ENCODE peak calls at places on chromosomes 7 and 10, in seven cellular contexts. G is kidney, R is IMR-90, J is GM06990, A is HepG2, V is progenitor cell of endocrine pancreas, I is astrocyte of the spinal cord. Q is an unnamed sample.

GRCh38 chr7:3922175-3922635 is 621.2 kb downstream of the SDK1 start:
- DNase-seq in G (no peak), R (peak), A (peak), J (no peak), V (no peak), I (peak), Q (peak)

GRCh38 chr10:21174670-21175495 is 277.8 kb upstream of the NEBL start:
- DNase-seq in J (no peak), I (no peak), V (no peak), R (no peak), A (no peak), G (no peak), Q (peak)

GRCh38 chr10:62341419-62341818 is 32.8 kb upstream of the ZNF365 start:
- DNase-seq in J (no peak), V (no peak), R (no peak), A (no peak), I (no peak), G (no peak), Q (no peak)

GRCh38 chr7:91193141-91193540 is 71.1 kb upstream of the FZD1 start:
- DNase-seq in V (no peak), J (no peak), R (peak), I (peak), G (no peak), A (no peak), Q (no peak)

GRCh38 chr10:35462491-35462934 is 126.2 kb downstream of the CCNY start:
- DNase-seq in R (no peak), J (no peak), G (no peak), I (no peak), A (peak), V (no peak), Q (no peak)

GRCh38 chr7:101129603-101130117 is 2.8 kb downstream of the SERPINE1 start:
- DNase-seq in I (no peak), R (no peak), A (no peak), G (no peak), J (no peak), V (no peak), Q (no peak)

GRCh38 chr7:1708640-1709249 is 38.7 kb downstream of the ELFN1 start:
- DNase-seq in J (no peak), V (no peak), I (no peak), G (peak), A (no peak), R (no peak), Q (no peak)

GRCh38 chr10:121578298-121578697 is 19.9 kb downstream of the FGFR2 start:
- DNase-seq in I (no peak), R (no peak), A (no peak), G (no peak), V (no peak), J (no peak), Q (no peak)

GRCh38 chr10:129768437-129769355 is 195.4 kb downstream of the EBF3 start:
- DNase-seq in V (peak), R (no peak), G (peak), I (no peak), J (no peak), A (no peak), Q (peak)

GRCh38 chr10:132700168-132701098 is 85.5 kb downstream of the NKX6-2 start:
- DNase-seq in V (no peak), I (peak), A (no peak), G (peak), J (no peak), R (peak), Q (no peak)

DNA sequence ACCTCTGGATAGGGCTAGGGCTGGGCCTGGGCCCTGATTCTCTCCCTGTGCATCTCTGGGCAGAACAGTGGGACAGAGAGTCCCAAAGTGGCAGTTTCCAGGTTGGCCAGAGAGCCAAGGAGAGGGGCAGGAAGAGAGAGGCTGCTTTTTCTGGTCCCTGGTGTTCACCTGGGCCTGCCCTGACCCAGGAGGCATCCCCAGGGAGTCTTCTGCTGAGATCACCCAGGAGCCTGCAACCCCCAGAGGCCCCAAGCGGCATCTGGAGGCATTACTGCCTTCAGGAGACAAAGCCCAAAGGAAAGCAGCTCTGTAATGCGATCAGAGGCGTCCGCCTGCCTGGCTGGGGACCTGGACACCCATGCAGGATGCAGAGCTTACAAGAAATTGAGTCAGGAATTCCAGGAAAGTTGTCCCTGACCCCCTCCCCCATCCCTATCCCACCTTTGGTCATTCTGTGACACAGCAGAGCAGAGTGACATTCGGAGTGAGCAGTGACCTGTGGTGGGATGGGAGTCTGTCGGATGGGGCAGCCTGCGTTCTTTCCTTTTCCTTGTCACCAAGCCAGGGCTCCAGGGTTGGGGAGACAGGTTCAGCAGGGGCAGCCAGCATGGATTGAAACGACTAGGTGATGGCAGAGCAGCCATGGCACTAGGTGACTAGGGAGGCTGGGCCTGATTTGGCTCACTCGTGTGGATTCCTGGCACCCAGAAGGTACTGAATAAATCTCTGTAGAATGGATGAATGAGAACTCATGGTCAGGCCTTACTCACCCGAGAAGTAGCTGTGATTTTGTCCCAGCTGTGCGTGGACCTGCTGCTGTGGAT is 10.4 kb downstream of the UNC5B start:
- DNase-seq in G (peak), A (no peak), R (peak), I (peak), V (no peak), J (no peak), Q (no peak)
- TF ChIP-seq CTCF in G (no peak), A (no peak), R (no peak), I (no peak), V (peak), J (no peak), Q (peak)

GRCh38 chr10:97100657-97101056 is 85.1 kb downstream of the SLIT1 start:
- DNase-seq in A (no peak), J (no peak), V (no peak), R (no peak), I (no peak), G (no peak), Q (no peak)

GRCh38 chr10:97101166-97101940 is 84.4 kb downstream of the SLIT1 start:
- DNase-seq in A (no peak), I (no peak), G (no peak), J (no peak), R (no peak), V (no peak), Q (no peak)

GRCh38 chr10:97099868-97100267 is 85.9 kb downstream of the SLIT1 start:
- DNase-seq in V (no peak), J (no peak), A (no peak), G (no peak), R (no peak), I (no peak), Q (no peak)

GRCh38 chr10:97103682-97104081 is 82.1 kb downstream of the SLIT1 start:
- DNase-seq in I (no peak), G (no peak), V (no peak), J (no peak), A (no peak), R (no peak), Q (no peak)

DNA sequence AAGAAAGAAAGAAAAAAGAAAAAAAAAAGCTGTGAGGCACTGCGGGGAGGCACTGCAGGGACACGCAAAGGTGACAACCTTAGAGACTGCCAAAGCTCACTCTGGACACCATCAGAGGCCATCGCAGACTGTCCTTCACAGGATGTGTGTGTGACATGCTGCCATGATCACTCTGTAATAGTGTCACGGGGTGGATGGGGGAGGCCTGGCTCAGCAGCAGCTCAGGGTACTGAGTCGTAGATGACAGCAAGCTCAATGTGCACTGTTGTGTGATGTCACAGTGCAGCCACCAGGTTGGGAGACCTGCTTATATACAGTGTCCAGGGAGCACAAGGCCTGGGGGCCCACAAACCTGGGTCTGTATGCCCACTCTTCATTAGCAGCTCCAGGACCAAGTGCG is 83.3 kb downstream of the SLIT1 start:
- DNase-seq in A (no peak), J (no peak), I (no peak), V (no peak), R (no peak), G (no peak), Q (no peak)
- TF ChIP-seq CTCF in A (no peak), J (no peak), I (no peak), V (no peak), R (no peak), G (no peak), Q (no peak)

DNA sequence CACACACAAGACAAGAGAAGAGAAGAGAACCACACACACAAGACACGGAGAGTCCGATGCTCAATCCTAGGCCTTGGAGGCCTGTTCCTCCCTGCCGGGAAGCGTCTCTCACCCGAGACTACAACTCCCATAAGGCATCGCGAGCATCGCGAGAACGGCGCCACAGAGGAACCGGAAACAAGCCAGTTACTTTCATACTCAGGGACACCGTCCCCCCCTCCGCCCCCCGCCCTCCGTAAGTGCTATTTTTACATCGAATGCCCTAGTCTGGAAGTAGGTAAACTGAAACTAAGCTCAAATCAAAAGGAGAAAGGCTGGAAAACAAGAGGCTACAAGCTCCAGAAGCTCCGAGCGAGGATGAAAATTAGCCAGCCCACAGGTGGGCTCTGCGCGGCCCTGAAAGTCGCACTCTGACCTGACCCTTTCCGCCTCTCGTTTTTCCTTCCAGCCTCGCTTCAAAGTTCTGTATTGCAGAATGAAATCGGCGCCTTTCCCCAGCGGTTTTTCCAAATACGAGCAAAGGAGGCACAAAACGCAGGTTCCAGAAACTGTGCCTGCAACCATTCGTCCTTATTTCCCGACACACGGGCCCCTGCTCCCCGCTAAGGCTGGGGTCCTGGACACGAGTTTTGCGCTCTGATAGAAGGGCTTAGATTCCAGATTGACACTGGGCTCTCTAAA is 11.5 kb upstream of the DNAJC12 start:
- DNase-seq in A (peak), V (peak), G (peak), R (peak), I (peak), J (peak), Q (peak)
- TF ChIP-seq CTCF in A (no peak), V (no peak), G (peak), R (no peak), I (no peak), J (no peak), Q (no peak)

DNA sequence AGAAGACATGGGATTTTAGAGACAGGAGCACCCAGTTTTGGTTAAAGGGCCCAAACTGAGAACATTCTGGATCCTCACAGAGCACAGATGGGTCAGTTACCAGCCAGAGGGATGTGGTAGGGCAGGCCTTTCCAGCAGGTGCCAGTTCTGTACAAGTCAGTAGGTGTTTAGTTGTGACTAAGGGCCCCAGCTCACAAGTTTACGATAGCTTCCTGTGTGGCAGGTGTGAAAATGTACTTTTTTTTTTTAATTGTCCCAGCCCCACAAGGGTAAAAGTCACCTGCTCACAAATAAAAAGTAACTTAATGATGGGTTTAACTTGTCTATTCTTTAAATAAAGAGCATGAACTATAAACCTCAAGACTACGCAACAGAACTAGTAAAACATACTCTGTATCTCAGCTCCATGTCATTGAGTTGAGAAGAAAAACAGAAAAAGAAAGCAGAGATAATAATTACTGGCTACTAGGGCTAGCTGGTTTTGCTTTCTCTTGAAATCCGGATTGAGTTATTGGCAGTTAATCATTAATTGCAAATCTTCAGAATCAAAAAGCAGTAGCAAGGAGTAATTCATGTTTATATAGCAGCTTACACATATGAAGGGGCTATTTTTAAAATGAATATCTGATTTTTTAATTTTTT is 15.4 kb downstream of the NFE2L3 start:
- DNase-seq in A (no peak), V (no peak), I (no peak), J (no peak), G (no peak), R (no peak), Q (no peak)
- TF ChIP-seq CTCF in A (no peak), V (no peak), I (no peak), J (no peak), G (no peak), R (no peak), Q (no peak)

GRCh38 chr10:36730316-36730715 is 395.1 kb upstream of the ANKRD30A start:
- DNase-seq in G (no peak), R (peak), I (no peak), A (no peak), V (no peak), J (no peak), Q (no peak)

GRCh38 chr10:36720931-36721330 is 404.5 kb upstream of the ANKRD30A start:
- DNase-seq in I (no peak), G (no peak), R (no peak), V (no peak), J (no peak), A (no peak), Q (no peak)

GRCh38 chr10:36722777-36723176 is 402.6 kb upstream of the ANKRD30A start:
- DNase-seq in J (no peak), I (no peak), V (no peak), R (no peak), A (no peak), G (no peak), Q (no peak)

GRCh38 chr10:36721851-36722250 is 403.5 kb upstream of the ANKRD30A start:
- DNase-seq in A (no peak), G (no peak), I (no peak), V (no peak), R (peak), J (no peak), Q (no peak)

GRCh38 chr10:36725581-36726520 is 399.5 kb upstream of the ANKRD30A start:
- DNase-seq in A (peak), V (peak), J (no peak), I (peak), G (no peak), R (peak), Q (peak)
- TF ChIP-seq CTCF in A (peak), V (peak), J (peak), I (peak), G (no peak), R (peak), Q (no peak)

Q was measured in endothelial cell.